ENCODE peak calls at places on chromosomes 16 and 17, in five cellular contexts. One of them, this sample, is unnamed.
A peak's percentile ranks its signal among the peaks of the same experiment; 100 is the strongest.

GRCh38 chr16:29700253-29700987 is 21.4 kb downstream of the QPRT start:
- DNase-seq in H1: peak; percentile 84
- DNase-seq in SK-N-SH: peak; percentile 88
- DNase-seq in GM12878: no peak
- DNase-seq in HepG2: peak; percentile 71
- DNase-seq in this sample: peak; percentile 50

GRCh38 chr17:49378311-49378710 is 16.3 kb upstream of the ZNF652 start:
- DNase-seq in SK-N-SH: no peak
- DNase-seq in GM12878: no peak
- DNase-seq in H1: no peak
- DNase-seq in HepG2: no peak
- DNase-seq in this sample: no peak

GRCh38 chr16:54409982-54410381 is 123.4 kb upstream of the IRX3 start:
- DNase-seq in HepG2: no peak
- DNase-seq in SK-N-SH: no peak
- DNase-seq in H1: no peak
- DNase-seq in GM12878: no peak
- DNase-seq in this sample: no peak

GRCh38 chr17:68771867-68772515 is 170.8 kb upstream of the FAM20A start:
- DNase-seq in HepG2: peak; percentile 71
- DNase-seq in SK-N-SH: peak; percentile 52
- DNase-seq in H1: no peak
- DNase-seq in GM12878: no peak
- DNase-seq in this sample: no peak

GRCh38 chr17:44971776-44972483 is 3.8 kb upstream of the C1QL1 start:
- DNase-seq in SK-N-SH: no peak
- DNase-seq in H1: peak; percentile 71
- DNase-seq in HepG2: no peak
- DNase-seq in GM12878: no peak
- DNase-seq in this sample: no peak

GRCh38 chr16:50314665-50315064 is 48.3 kb downstream of the ADCY7 start:
- DNase-seq in H1: no peak
- DNase-seq in HepG2: no peak
- DNase-seq in SK-N-SH: peak; percentile 6
- DNase-seq in GM12878: no peak
- DNase-seq in this sample: no peak

GRCh38 chr16:67270931-67271338 is 8.4 kb upstream of the PLEKHG4 start:
- DNase-seq in HepG2: no peak
- DNase-seq in H1: no peak
- DNase-seq in SK-N-SH: no peak
- DNase-seq in GM12878: no peak
- DNase-seq in this sample: no peak

GRCh38 chr17:66945451-66945850 is 19.1 kb upstream of the CACNG4 start:
- DNase-seq in GM12878: no peak
- DNase-seq in SK-N-SH: no peak
- DNase-seq in H1: no peak
- DNase-seq in HepG2: no peak
- DNase-seq in this sample: no peak

GRCh38 chr16:57107324-57107922 is 15.0 kb downstream of the CPNE2 start:
- DNase-seq in SK-N-SH: peak; percentile 59
- DNase-seq in H1: no peak
- DNase-seq in GM12878: no peak
- DNase-seq in HepG2: no peak
- DNase-seq in this sample: no peak

GRCh38 chr17:59406808-59407381 is 75.4 kb downstream of the YPEL2 start:
- DNase-seq in H1: no peak
- DNase-seq in SK-N-SH: peak; percentile 74
- DNase-seq in HepG2: peak; percentile 20
- DNase-seq in GM12878: no peak
- DNase-seq in this sample: no peak

GRCh38 chr17:73855933-73856332 is 211.7 kb upstream of the SDK2 start:
- DNase-seq in GM12878: no peak
- DNase-seq in H1: no peak
- DNase-seq in HepG2: no peak
- DNase-seq in SK-N-SH: no peak
- DNase-seq in this sample: no peak

GRCh38 chr16:57281791-57282190 is 2.7 kb downstream of the PLLP start:
- DNase-seq in SK-N-SH: no peak
- DNase-seq in GM12878: no peak
- DNase-seq in H1: no peak
- DNase-seq in HepG2: no peak
- DNase-seq in this sample: no peak

GRCh38 chr17:80516533-80516932 is 28.1 kb upstream of the RPTOR start:
- DNase-seq in HepG2: no peak
- DNase-seq in GM12878: no peak
- DNase-seq in H1: no peak
- DNase-seq in SK-N-SH: no peak
- DNase-seq in this sample: no peak

GRCh38 chr17:57478433-57478832 is 222.1 kb downstream of the MSI2 start:
- DNase-seq in SK-N-SH: no peak
- DNase-seq in HepG2: no peak
- DNase-seq in GM12878: no peak
- DNase-seq in H1: no peak
- DNase-seq in this sample: no peak

GRCh38 chr16:17194190-17194780 is 276.5 kb downstream of the XYLT1 start:
- DNase-seq in SK-N-SH: peak; percentile 52
- DNase-seq in HepG2: no peak
- DNase-seq in H1: peak; percentile 94
- DNase-seq in GM12878: no peak
- DNase-seq in this sample: peak; percentile 30

GRCh38 chr16:86653289-86654006 is 75.1 kb downstream of the FOXL1 start:
- DNase-seq in SK-N-SH: no peak
- DNase-seq in H1: no peak
- DNase-seq in HepG2: no peak
- DNase-seq in GM12878: no peak
- DNase-seq in this sample: no peak

GRCh38 chr17:57097832-57098421 is 12.9 kb downstream of the AKAP1 start:
- DNase-seq in GM12878: no peak
- DNase-seq in HepG2: no peak
- DNase-seq in H1: no peak
- DNase-seq in SK-N-SH: peak; percentile 77
- DNase-seq in this sample: no peak

GRCh38 chr16:69756705-69757104 is 2.0 kb upstream of the NOB1 start:
- DNase-seq in GM12878: no peak
- DNase-seq in SK-N-SH: no peak
- DNase-seq in HepG2: no peak
- DNase-seq in H1: no peak
- DNase-seq in this sample: no peak

GRCh38 chr16:78235168-78235800 is 135.8 kb downstream of the WWOX start:
- DNase-seq in GM12878: peak; percentile 7
- DNase-seq in HepG2: peak; percentile 65
- DNase-seq in H1: peak; percentile 91
- DNase-seq in SK-N-SH: peak; percentile 71
- DNase-seq in this sample: peak; percentile 64

GRCh38 chr16:56311208-56312027 is 113.9 kb downstream of the AMFR start:
- DNase-seq in SK-N-SH: no peak
- DNase-seq in HepG2: no peak
- DNase-seq in H1: no peak
- DNase-seq in GM12878: no peak
- DNase-seq in this sample: no peak

GRCh38 chr16:84823484-84823883 is 3.7 kb downstream of the CRISPLD2 start:
- DNase-seq in HepG2: no peak
- DNase-seq in H1: no peak
- DNase-seq in GM12878: no peak
- DNase-seq in SK-N-SH: no peak
- DNase-seq in this sample: no peak

GRCh38 chr17:77470800-77471733 is 330.3 kb downstream of the SEC14L1 start:
- DNase-seq in H1: no peak
- DNase-seq in HepG2: peak; percentile 44
- DNase-seq in SK-N-SH: peak; percentile 89
- DNase-seq in GM12878: no peak
- DNase-seq in this sample: no peak

GRCh38 chr16:2212362-2213324 is 2.0 kb upstream of the BRICD5 start:
- DNase-seq in HepG2: no peak
- DNase-seq in H1: no peak
- DNase-seq in SK-N-SH: no peak
- DNase-seq in GM12878: no peak
- DNase-seq in this sample: peak; percentile 52
- TF ChIP-seq GABPA in HepG2: no peak
- TF ChIP-seq GABPA in H1: no peak
- TF ChIP-seq GABPA in SK-N-SH: no peak
- TF ChIP-seq GABPA in GM12878: no peak
- TF ChIP-seq GABPA in this sample: no peak

GRCh38 chr16:26809461-26809860 is 257.3 kb upstream of the C16orf82 start:
- DNase-seq in H1: no peak
- DNase-seq in HepG2: no peak
- DNase-seq in GM12878: no peak
- DNase-seq in SK-N-SH: no peak
- DNase-seq in this sample: no peak
- TF ChIP-seq GABPA in H1: no peak
- TF ChIP-seq GABPA in HepG2: no peak
- TF ChIP-seq GABPA in GM12878: no peak
- TF ChIP-seq GABPA in SK-N-SH: no peak
- TF ChIP-seq GABPA in this sample: no peak

GRCh38 chr17:19319771-19320505 is 42.6 kb downstream of the B9D1 start:
- DNase-seq in SK-N-SH: no peak
- DNase-seq in H1: no peak
- DNase-seq in GM12878: no peak
- DNase-seq in HepG2: no peak
- DNase-seq in this sample: no peak

GRCh38 chr17:19318611-19319010 is 43.9 kb downstream of the B9D1 start:
- DNase-seq in SK-N-SH: no peak
- DNase-seq in H1: no peak
- DNase-seq in GM12878: no peak
- DNase-seq in HepG2: no peak
- DNase-seq in this sample: no peak

GRCh38 chr17:19316756-19317358 is 45.7 kb downstream of the B9D1 start:
- DNase-seq in GM12878: no peak
- DNase-seq in HepG2: no peak
- DNase-seq in SK-N-SH: no peak
- DNase-seq in H1: no peak
- DNase-seq in this sample: no peak

GRCh38 chr17:19315104-19315503 is 47.4 kb downstream of the B9D1 start:
- DNase-seq in H1: no peak
- DNase-seq in GM12878: no peak
- DNase-seq in HepG2: no peak
- DNase-seq in SK-N-SH: no peak
- DNase-seq in this sample: no peak

DNA sequence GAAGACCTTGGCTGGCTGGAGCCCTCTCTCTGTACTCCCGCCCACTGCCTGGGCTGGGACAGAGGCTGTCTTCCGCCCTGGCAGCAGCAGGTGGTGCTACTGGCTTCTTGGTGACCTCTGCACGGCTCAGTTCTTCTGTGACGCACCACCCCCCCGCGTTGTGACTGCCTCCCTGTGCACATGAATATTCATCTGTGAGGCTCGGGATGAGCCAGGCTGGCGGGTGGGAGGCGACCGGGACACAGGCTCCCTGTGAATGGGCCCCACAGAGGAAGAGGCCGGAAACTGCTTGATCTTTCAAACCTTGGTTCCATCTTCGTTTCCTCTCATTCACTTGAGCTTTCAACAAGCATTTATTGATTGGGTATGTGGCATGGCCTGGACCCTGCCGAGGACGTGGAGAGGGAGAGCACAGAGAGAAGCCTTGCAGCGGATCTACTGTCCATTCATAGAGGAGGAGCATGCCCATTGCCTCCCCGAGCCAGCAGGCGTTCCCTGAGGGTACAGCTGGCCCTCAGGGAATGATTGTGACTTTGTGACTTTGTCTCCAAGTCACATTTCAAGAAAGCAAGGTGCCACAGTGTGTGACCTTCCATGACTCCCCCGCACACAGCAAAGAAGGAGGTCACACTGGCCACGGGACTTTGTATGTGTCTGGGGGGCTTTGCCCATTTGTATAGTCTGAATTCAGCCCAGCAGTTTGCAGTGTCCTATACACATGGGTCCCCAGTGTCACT is 45.0 kb downstream of the B9D1 start:
- DNase-seq in H1: peak; percentile 80
- DNase-seq in GM12878: no peak
- DNase-seq in SK-N-SH: no peak
- DNase-seq in HepG2: peak; percentile 89
- DNase-seq in this sample: no peak
- TF ChIP-seq GABPA in H1: no peak
- TF ChIP-seq GABPA in GM12878: no peak
- TF ChIP-seq GABPA in SK-N-SH: no peak
- TF ChIP-seq GABPA in HepG2: no peak
- TF ChIP-seq GABPA in this sample: no peak

GRCh38 chr17:28370035-28370743 is at the start of gene VTN:
- DNase-seq in H1: no peak
- DNase-seq in SK-N-SH: peak; percentile 78
- DNase-seq in GM12878: no peak
- DNase-seq in HepG2: peak; percentile 98
- DNase-seq in this sample: peak; percentile 42
- TF ChIP-seq GABPA in H1: no peak
- TF ChIP-seq GABPA in SK-N-SH: no peak
- TF ChIP-seq GABPA in GM12878: no peak
- TF ChIP-seq GABPA in HepG2: no peak
- TF ChIP-seq GABPA in this sample: no peak

DNA sequence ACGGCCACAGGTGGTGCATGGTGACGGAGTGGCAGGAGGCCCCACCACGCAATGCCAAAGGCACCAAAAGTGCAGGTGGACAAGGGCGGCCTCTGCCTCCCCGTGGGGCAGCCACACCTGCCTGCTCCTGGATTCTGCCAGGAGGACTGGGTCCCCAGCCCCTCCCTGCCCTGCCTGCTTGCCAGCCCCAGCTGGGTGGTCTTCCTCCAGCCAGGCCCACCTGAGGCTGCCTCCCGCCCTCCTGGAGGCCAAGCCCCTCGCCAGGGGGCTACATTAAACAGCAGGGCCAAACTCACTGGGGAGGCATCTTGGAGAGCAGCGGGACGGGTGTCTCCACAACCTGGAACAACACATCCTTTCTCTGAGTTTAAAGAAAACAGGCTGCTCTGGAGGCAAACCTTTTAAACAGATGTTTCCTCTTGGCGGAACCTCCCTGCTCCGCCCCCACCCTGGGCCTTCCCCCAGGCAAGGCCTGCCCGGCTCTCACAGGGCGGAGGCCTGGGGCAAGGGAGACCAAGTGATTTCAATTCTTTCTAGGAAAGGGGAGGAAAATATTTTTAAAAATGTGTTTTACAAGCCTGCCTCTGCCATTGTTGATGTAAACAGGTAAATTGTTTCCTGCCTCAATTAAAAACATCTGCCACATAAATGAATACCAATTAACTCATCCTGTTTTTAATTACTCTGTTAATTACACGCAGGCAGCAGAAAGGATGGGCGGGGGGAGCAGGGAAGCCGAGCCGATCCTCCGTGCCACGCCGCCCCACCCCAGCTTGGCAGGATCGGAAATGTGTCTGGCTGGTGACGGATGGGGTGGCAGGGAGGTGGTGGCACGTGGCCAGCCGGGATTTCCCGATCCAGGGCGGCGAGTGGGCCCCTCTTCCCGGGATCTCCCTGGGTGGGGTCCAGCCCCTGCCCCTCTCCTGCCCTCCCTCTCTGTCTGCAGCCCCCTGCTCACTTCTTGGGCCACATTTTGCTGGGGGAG is 54.5 kb upstream of the PABPN1L start:
- DNase-seq in H1: no peak
- DNase-seq in SK-N-SH: peak; percentile 88
- DNase-seq in HepG2: no peak
- DNase-seq in GM12878: no peak
- DNase-seq in this sample: peak; percentile 19
- TF ChIP-seq GABPA in H1: no peak
- TF ChIP-seq GABPA in SK-N-SH: no peak
- TF ChIP-seq GABPA in HepG2: no peak
- TF ChIP-seq GABPA in GM12878: no peak
- TF ChIP-seq GABPA in this sample: no peak